ENCODE peak calls at places on chromosomes 13 and 19, in four cellular contexts. O is astrocyte, U is heart right ventricle, I is trophoblast cell. C is an unnamed sample.

GRCh38 chr13:80273717-80274116 is 67.2 kb downstream of the SPRY2 start:
- DNase-seq in U (no peak), I (no peak), O (no peak), C (no peak)

GRCh38 chr13:105497597-105497996 is 1037.9 kb downstream of the EFNB2 start:
- DNase-seq in U (no peak), O (no peak), I (peak; percentile 49), C (no peak)

GRCh38 chr13:24923305-24923640 is 159.3 kb downstream of the RNF17 start:
- DNase-seq in U (no peak), O (peak; percentile 89), I (peak; percentile 57), C (peak; percentile 77)

GRCh38 chr13:35157143-35157755 is 215.2 kb downstream of the NBEA start:
- DNase-seq in U (no peak), I (peak; percentile 81), O (peak; percentile 22), C (peak; percentile 82)

GRCh38 chr19:34220472-34221063 is 33.8 kb upstream of the GARRE1 start:
- DNase-seq in I (peak; percentile 88), O (peak; percentile 36), U (no peak), C (peak; percentile 87)

GRCh38 chr13:42373048-42373812 is 101.3 kb downstream of the AKAP11 start:
- DNase-seq in O (no peak), I (no peak), U (no peak), C (no peak)

GRCh38 chr19:16041571-16042386 is 34.5 kb upstream of the TPM4 start:
- DNase-seq in I (peak; percentile 91), U (peak; percentile 84), O (peak; percentile 17), C (peak; percentile 89)

GRCh38 chr13:105804561-105805190 is 730.8 kb downstream of the EFNB2 start:
- DNase-seq in I (peak; percentile 43), U (no peak), O (peak; percentile 76), C (no peak)

DNA sequence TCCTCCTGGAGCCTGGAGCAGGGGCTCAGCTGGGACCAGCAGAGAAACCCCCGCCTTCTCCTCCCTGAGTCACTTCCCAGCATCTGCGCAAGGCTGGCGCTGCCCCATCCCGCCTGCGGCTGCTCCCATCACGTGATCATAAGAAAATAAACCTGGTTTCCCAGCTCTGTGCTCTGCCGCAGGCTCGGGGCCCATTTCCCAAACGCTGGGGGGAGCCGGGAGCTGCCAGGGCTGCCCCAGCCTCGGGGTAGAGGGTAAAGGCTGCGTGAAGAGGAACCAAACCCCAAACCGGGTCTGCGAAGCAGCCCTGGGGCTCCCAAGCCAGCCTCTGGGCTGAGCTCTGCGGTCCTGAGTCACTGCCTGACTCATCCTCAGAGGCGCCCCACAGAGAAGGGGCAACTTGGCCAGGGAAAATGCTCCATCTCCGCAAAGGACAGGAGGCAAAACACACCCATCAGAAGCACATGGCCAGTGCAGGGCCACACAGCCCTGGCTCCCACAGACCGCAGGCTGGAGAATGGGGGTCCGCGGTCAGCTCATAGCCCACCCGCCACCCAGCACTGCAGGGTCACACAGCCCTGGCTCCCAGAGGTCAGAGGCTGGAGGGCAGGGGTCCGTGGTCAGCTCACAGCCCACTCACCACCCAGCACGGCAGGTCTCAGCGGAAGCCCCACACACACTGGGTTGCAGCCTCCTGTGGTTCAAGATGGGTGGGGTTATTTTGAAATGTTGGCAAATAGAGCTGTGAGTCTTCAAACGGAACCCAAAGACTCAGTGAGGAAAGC is 67.1 kb downstream of the RASA3 start:
- DNase-seq in O (peak; percentile 97), I (peak; percentile 69), U (peak; percentile 82), C (no peak)
- H3K4me1 ChIP-seq in O (peaks cover 60% of the 10 kb centered on the region), I (peaks cover 23% of the 10 kb centered on the region), U (peaks cover 37% of the 10 kb centered on the region), C (peaks cover 24% of the 10 kb centered on the region)

DNA sequence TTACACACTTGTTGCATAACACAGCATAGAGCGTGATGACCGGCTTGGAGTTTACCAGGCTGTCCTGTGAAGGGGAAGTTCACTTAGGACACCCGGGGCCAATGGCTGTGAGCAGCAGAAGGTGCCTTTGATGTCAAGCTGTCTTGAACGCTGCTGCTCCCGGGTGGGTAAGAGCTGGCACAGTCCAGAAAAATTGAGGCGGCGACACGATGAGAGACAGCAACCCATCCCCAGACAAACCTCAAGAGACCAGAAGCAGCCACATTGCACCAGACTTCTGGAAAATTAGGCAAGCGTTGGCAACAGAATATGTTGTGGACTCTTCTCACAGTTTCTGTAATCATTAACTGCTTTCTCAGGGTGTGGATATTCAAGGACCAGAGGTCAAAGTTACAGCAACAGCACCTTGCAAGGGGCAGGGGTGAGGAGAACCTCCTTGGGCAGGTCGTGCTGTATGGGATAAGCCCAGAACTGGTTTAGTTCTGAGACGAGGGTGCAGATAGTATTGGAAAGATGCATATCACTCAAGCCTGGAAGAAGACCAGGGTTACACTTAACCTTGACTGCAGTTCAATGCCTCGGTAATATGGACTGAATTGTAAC is 10.1 kb downstream of the NFILZ start:
- DNase-seq in I (peak; percentile 49), U (peak; percentile 18), O (no peak), C (no peak)
- H3K4me3 ChIP-seq in I (no peak overlapping the region), U (no peak overlapping the region), O (no peak overlapping the region), C (no peak overlapping the region)

GRCh38 chr13:109740121-109740520 is 46.3 kb downstream of the IRS2 start:
- DNase-seq in U (no peak), I (no peak), O (no peak), C (no peak)

GRCh38 chr13:109743706-109744453 is 42.5 kb downstream of the IRS2 start:
- DNase-seq in I (peak; percentile 96), U (no peak), O (peak; percentile 71), C (no peak)

GRCh38 chr13:109744512-109745051 is 41.8 kb downstream of the IRS2 start:
- DNase-seq in U (no peak), O (peak; percentile 41), I (no peak), C (no peak)

GRCh38 chr13:109740721-109741120 is 45.7 kb downstream of the IRS2 start:
- DNase-seq in I (no peak), O (no peak), U (no peak), C (no peak)

DNA sequence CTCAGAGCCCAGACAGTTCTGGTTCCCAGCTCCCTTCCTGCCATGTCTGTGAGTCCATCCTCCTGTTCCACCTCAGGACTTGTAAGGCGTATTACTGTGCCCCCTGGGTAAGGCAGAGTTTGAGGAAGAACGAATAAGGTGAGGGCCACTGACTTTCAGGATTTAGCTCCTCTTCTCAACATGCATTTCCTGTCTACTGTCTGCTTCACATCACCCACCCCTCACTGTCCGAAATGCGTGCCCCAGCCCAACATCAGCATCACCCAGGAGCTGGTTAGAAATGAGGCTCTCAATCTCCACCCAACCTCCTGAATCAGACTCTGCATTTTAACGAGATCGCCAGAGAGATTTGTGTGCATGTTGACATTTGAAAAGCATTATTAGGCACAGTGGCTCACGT is 44.4 kb downstream of the IRS2 start:
- DNase-seq in O (no peak), U (no peak), I (no peak), C (no peak)
- H3K4me1 ChIP-seq in O (peaks cover 18% of the 10 kb centered on the region), U (no peaks in the 10 kb centered on the region), I (peaks cover 4% of the 10 kb centered on the region), C (no peaks in the 10 kb centered on the region)

GRCh38 chr19:37303591-37304171 is 67.2 kb upstream of the ZNF527 start:
- DNase-seq in O (no peak), U (no peak), I (no peak), C (no peak)
- H3K4me3 ChIP-seq in O (no peak overlapping the region), U (peak overlapping the region; percentile 63), I (peak overlapping the region; percentile 68), C (no peak overlapping the region)

GRCh38 chr13:97295279-97296182 is 73.4 kb downstream of the MBNL2 start:
- DNase-seq in U (no peak), I (peak; percentile 91), O (peak; percentile 82), C (no peak)
- H3K4me1 ChIP-seq in U (peaks cover 32% of the 10 kb centered on the region), I (no peaks in the 10 kb centered on the region), O (peaks cover 39% of the 10 kb centered on the region), C (no peaks in the 10 kb centered on the region)

GRCh38 chr19:39514840-39515550 is at the start of gene SELENOV:
- DNase-seq in I (no peak), U (no peak), O (no peak), C (no peak)
- H3K4me3 ChIP-seq in I (peak within 1 kb of the TSS; percentile 73), U (peak within 1 kb of the TSS; percentile 34), O (no peak within 1 kb of the TSS), C (no peak within 1 kb of the TSS)

GRCh38 chr19:52646571-52647222 is 8.5 kb upstream of the ZNF83 start:
- DNase-seq in O (peak; percentile 65), U (no peak), I (no peak), C (peak; percentile 57)
- H3K4me1 ChIP-seq in O (peaks cover 9% of the 10 kb centered on the region), U (no peaks in the 10 kb centered on the region), I (peaks cover 14% of the 10 kb centered on the region), C (no peaks in the 10 kb centered on the region)

DNA sequence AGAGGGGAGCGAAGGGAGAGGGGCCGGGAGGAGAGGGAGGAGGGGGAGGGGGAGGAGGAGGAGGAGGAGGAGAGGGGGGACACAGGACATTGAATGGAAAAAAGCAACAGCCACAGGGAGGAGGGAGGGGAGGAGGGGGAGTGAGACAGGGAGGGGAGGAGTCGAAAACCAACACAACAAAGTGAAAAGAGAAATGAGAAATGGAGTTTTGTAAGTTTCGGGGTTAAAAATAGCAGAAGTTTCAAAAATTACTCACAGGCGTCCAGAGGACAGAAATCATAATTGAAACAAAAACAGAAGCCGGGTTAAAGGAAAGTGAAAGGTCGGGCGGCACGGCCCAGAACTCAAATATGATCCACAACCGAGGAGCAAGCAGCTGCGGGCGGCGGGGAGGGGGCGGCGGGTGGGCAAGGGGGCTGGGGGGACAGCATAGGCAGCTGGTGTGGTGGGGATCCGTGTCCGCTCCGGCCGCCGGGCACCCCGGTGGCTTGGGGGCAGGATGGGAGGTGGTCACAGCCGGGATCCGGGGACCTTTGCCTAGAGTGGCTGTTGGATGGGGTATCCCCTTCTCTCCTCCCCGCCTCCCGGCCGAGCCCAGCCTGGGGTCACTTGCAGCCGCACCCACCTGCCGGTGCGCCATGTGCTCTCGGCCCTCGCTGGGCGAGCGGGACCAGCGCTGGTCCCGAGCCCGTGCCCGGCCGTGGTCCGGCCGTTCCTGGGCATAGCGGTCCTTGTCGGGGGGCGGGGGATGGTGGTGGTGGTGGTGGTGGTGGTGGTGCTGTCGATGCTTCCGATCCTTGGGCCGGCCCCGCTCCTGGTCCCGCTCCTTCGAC is 58.1 kb downstream of the IER2 start:
- DNase-seq in U (no peak), O (peak; percentile 45), I (peak; percentile 22), C (peak; percentile 63)
- H3K4me3 ChIP-seq in U (peak overlapping the region; percentile 65), O (no peak overlapping the region), I (no peak overlapping the region), C (no peak overlapping the region)

GRCh38 chr13:99958402-99959126 is 13.0 kb downstream of the ZIC5 start:
- DNase-seq in U (no peak), O (no peak), I (no peak), C (no peak)
- H3K4me1 ChIP-seq in U (peaks cover 30% of the 10 kb centered on the region), O (peaks cover 11% of the 10 kb centered on the region), I (peaks cover 11% of the 10 kb centered on the region), C (no peaks in the 10 kb centered on the region)

C was measured in Karpas-422.